ENCODE peak calls at places on chromosomes 6 and 20, in four cellular contexts. D is fibroblast of lung, E is heart right ventricle, Y is ovary. Q is an unnamed sample.

GRCh38 chr6:75546401-75546800 is 52.8 kb upstream of the FILIP1 start:
- DNase-seq in D (no peak), E (no peak), Y (no peak), Q (peak; percentile 66)

GRCh38 chr6:37535701-37536461 is 36.2 kb upstream of the CCDC167 start:
- DNase-seq in D (no peak), E (no peak), Y (no peak), Q (peak; percentile 52)

GRCh38 chr6:109343518-109343917 is 38.7 kb downstream of the CD164 start:
- DNase-seq in D (no peak), E (no peak), Y (no peak), Q (no peak)

GRCh38 chr20:62292115-62292514 is 10.7 kb upstream of the ADRM1 start:
- DNase-seq in D (no peak), E (no peak), Y (no peak), Q (no peak)

GRCh38 chr6:148379966-148380653 is 37.5 kb downstream of the SASH1 start:
- DNase-seq in D (peak; percentile 75), E (no peak), Y (no peak), Q (no peak)

GRCh38 chr6:41455410-41455809 is 90.8 kb upstream of the FOXP4 start:
- DNase-seq in D (no peak), E (no peak), Y (no peak), Q (no peak)

GRCh38 chr20:653590-654426 is 808 bp upstream of the SRXN1 start:
- DNase-seq in D (no peak), E (no peak), Y (no peak), Q (no peak)

GRCh38 chr6:5442946-5443345 is 181.6 kb downstream of the FARS2 start:
- DNase-seq in D (no peak), E (no peak), Y (no peak), Q (no peak)

GRCh38 chr6:33249732-33250625 is 21.7 kb downstream of the VPS52 start:
- DNase-seq in D (peak; percentile 84), E (peak; percentile 27), Y (no peak), Q (no peak)

GRCh38 chr6:30100585-30101422 is 12.1 kb downstream of the TRIM31 start:
- DNase-seq in D (no peak), E (peak; percentile 40), Y (peak; percentile 18), Q (peak; percentile 7)

GRCh38 chr20:19981091-19981490 is 36.1 kb upstream of the NAA20 start:
- DNase-seq in D (peak; percentile 67), E (no peak), Y (no peak), Q (peak; percentile 27)
- H3K27ac ChIP-seq in D (peak overlapping the region; percentile 9), E (peak overlapping the region; percentile 96), Y (no peak overlapping the region), Q (no peak overlapping the region)

DNA sequence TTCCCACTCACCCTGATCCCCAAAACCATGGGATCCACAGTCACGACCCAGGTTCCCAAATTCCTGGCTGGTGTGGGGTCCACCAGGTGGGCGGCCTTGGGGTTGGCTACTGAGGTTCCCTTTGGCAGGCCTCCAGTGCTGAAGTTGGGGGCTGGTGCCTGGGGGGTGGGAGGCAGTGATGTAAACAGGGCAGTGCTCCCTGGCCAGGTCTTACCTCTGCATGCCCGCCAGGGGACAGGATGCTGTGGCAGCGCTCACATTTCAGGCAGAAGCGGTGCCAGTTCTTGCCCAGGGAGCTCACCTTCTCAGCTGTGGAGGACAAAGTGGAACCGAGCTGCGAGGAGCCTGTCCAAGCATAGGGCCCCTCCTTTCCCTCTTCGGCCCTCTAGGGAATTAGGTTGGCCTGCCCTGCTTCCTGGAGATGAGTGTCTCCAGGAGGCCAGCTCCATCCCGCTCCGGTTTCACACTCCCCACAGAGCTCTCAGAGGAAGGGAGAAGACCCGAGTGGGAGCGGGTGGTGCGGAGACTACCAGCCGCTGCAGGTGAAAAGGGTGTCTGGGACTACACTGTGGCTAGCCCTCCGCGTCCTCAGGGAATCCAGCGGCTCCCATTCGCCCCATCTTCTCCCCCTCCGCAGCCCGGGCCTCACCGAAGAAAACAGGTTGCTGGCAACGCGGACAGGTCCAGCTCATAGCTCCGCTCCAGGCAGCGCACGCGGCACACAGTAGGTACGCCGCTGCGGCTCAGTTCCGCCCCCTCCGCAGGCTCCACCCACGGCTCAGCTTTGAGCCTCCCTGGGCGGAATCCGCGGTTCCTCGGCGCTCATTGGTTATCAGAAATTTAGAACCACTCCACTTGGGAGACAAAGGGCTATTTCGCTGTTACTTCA is at the start of gene CRIP3:
- DNase-seq in D (peak; percentile 11), E (peak; percentile 30), Y (peak; percentile 20), Q (peak; percentile 67)
- TF ChIP-seq CTCF in D (peak; percentile 30), E (no peak), Y (no peak), Q (peak; percentile 33)

GRCh38 chr6:71414486-71414885 is 125.9 kb downstream of the OGFRL1 start:
- DNase-seq in D (no peak), E (no peak), Y (no peak), Q (no peak)
- H3K4me1 ChIP-seq in D (peaks cover 11% of the 10 kb centered on the region), E (peaks cover 78% of the 10 kb centered on the region), Y (peaks cover 4% of the 10 kb centered on the region), Q (peaks cover 18% of the 10 kb centered on the region)

DNA sequence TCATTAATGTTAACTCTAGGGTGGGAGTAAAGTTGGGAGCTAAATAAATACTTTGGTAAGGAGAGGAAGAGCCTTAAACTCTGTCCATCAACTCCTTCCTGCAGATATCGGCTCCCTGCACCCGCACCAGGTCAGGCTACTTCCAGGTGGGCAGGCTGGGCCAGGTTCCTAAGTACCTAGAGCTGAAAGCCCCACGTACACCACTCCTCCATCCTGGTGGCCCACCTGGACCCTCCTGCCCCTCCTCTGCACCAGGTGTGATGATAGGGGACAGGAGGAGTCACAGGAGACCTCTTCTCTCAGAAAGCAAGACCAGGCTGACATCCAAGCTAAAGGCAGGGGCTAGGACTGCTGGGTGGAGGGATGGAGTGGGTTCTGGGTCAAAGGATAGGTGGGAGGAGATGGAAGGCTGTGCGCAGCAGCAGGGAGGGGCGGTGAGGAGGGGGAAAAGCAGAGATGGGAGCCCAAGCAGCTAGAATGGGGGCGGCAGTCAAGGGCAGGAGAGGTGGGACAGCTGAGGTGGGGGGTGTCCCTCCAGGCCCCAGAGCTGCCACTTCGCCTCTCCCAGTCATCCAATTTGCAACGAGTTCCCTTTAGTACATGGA is 15.3 kb upstream of the TOX2 start:
- DNase-seq in D (no peak), E (no peak), Y (no peak), Q (no peak)
- H3K27ac ChIP-seq in D (no peak overlapping the region), E (no peak overlapping the region), Y (no peak overlapping the region), Q (no peak overlapping the region)

DNA sequence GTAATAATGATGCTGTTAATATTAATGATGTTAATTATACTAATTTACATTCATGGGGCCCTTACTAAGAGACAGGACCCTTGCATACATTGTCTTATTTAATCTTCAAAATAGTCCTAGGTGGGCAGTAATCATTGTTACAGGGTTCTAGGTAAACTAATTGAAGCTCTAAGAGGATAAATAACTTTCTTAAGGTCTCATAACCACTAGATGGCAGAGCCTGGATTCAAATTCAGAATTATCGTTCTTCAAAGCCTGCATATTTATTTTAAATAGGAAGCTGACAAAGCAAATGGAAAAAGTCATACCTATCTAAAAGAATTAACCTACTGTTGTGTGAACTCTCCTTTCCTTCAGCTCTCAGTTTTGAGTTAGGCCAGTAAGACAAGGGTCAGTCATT is 23.5 kb downstream of the PTCHD4 start:
- DNase-seq in D (no peak), E (no peak), Y (no peak), Q (no peak)
- TF ChIP-seq CTCF in D (peak; percentile 46), E (peak; percentile 12), Y (no peak), Q (peak; percentile 49)

DNA sequence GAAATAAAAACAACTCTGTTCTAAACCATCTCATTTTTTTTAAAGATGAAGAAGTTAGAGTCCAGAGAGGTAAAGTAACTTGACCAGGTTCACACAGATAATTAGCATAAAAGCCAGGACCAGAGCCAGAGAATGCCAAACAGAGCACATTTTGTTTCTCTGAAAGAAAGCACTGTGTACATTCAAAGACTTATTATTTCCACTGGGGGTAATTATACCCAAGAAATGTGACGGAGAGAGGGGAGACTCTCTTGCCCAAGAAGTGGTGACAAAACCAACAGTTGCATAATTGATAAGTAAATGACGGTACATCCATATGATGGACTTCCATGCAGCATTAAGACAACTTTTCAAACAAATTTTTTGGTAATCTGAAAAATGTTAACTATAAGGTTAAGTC is 111.6 kb downstream of the RTN4IP1 start:
- DNase-seq in D (no peak), E (no peak), Y (no peak), Q (no peak)
- H3K4me1 ChIP-seq in D (peaks cover 19% of the 10 kb centered on the region), E (peaks cover 11% of the 10 kb centered on the region), Y (no peaks in the 10 kb centered on the region), Q (no peaks in the 10 kb centered on the region)

DNA sequence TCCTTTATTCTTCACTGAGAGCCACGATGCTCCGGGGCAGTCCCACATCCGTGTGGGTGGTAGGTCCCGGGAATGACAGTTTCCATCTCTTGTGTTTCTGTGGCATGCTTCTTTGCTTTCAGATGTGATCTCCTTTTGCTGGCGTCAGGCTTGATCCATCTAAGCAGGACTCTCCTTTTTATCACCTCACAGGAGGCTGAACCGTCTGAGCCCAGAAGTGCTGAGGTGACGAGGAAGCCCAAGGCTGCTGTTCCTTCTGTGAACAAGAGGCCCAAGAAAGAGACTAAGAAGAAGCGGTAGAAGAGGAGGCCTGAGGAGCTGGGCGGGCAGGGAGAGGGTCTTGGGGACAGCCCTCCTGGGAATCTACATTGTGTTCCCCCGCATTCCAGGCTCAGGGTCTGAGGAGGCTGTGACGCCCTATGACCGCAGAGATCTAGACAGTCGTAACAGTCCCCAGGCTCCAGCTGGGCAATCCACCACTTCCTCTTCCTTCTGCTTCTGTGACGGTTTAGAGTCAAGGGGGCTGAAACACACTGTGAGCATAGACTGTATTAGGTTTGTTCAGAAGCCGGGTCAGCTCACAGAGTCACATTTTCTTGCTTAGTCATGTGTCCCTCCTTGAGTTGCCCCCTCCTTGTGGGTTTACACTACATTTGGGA is 26.8 kb downstream of the MANBAL start:
- DNase-seq in D (no peak), E (no peak), Y (no peak), Q (no peak)
- H3K27ac ChIP-seq in D (peak overlapping the region; percentile 89), E (peak overlapping the region; percentile 91), Y (peak overlapping the region; percentile 94), Q (peak overlapping the region; percentile 93)

GRCh38 chr6:151372164-151372563 is 19.2 kb downstream of the ZBTB2 start:
- DNase-seq in D (no peak), E (no peak), Y (no peak), Q (peak; percentile 23)

GRCh38 chr6:151375833-151376232 is 15.5 kb downstream of the ZBTB2 start:
- DNase-seq in D (no peak), E (no peak), Y (no peak), Q (no peak)

GRCh38 chr6:151374024-151374423 is 17.3 kb downstream of the ZBTB2 start:
- DNase-seq in D (no peak), E (no peak), Y (no peak), Q (peak; percentile 27)

GRCh38 chr6:151365233-151365632 is 26.1 kb downstream of the ZBTB2 start:
- DNase-seq in D (no peak), E (no peak), Y (no peak), Q (no peak)

GRCh38 chr6:151370509-151371078 is 20.8 kb downstream of the ZBTB2 start:
- DNase-seq in D (peak; percentile 50), E (no peak), Y (no peak), Q (peak; percentile 33)
- TF ChIP-seq CTCF in D (peak; percentile 44), E (no peak), Y (no peak), Q (peak; percentile 37)